ENCODE peak calls at places on chromosomes 5 and 9, in ten cellular contexts. I is NCI-H1092 treated with DMSO at 0.1 percent for 48 hours, P is NCI-H2029 treated with DMSO at 0.1 percent for 48 hours, T is RPMI8226, G is RPMI7951, B is left ventricle myocardium inferior, R is cardiac muscle cell, U is thoracic aorta, A is bronchial epithelial cell, H is NCI-H146. J is an unnamed sample.

GRCh38 chr9:99176527-99177013 is 45.2 kb downstream of the ALG2 start:
- DNase-seq in I (peak; percentile 4), P (no peak), T (no peak), G (no peak), B (no peak), R (no peak), U (no peak), A (no peak), H (no peak), J (no peak)

GRCh38 chr5:174999581-174999980 is 275.2 kb downstream of the MSX2 start:
- DNase-seq in I (no peak), P (no peak), T (no peak), G (no peak), B (no peak), R (no peak), U (no peak), A (no peak), H (no peak), J (no peak)

GRCh38 chr9:77981332-77981731 is 50.3 kb downstream of the GNAQ start:
- DNase-seq in I (no peak), P (no peak), T (no peak), G (peak; percentile 53), B (no peak), R (peak; percentile 45), U (no peak), A (peak; percentile 97), H (peak; percentile 3), J (peak; percentile 86)

GRCh38 chr9:132857031-132857430 is 21.1 kb downstream of the AK8 start:
- DNase-seq in I (no peak), P (no peak), T (no peak), G (no peak), B (peak; percentile 43), R (no peak), U (no peak), A (no peak), H (no peak), J (no peak)

GRCh38 chr5:169296456-169297220 is 4.3 kb downstream of the SLIT3 start:
- DNase-seq in I (peak; percentile 1), P (peak; percentile 15), T (no peak), G (peak; percentile 98), B (no peak), R (no peak), U (peak; percentile 31), A (no peak), H (no peak), J (peak; percentile 99)

GRCh38 chr5:157518963-157519362 is 56.6 kb downstream of the ADAM19 start:
- DNase-seq in I (no peak), P (no peak), T (no peak), G (no peak), B (no peak), R (no peak), U (no peak), A (no peak), H (no peak), J (no peak)

GRCh38 chr9:111350556-111350955 is 20.5 kb upstream of the OR2K2 start:
- DNase-seq in I (no peak), P (no peak), T (no peak), G (no peak), B (no peak), R (no peak), U (no peak), A (peak; percentile 69), H (no peak), J (no peak)

GRCh38 chr5:122755740-122756139 is 19.1 kb upstream of the SNX2 start:
- DNase-seq in I (no peak), P (no peak), T (no peak), G (no peak), B (no peak), R (no peak), U (no peak), A (no peak), H (no peak), J (no peak)

GRCh38 chr9:536597-537511 is 304.6 kb upstream of the DMRT1 start:
- DNase-seq in I (peak; percentile 68), P (no peak), T (no peak), G (no peak), B (no peak), R (peak; percentile 58), U (no peak), A (peak; percentile 46), H (no peak), J (no peak)

GRCh38 chr9:129595323-129595741 is 25.6 kb downstream of the C9orf50 start:
- DNase-seq in I (no peak), P (no peak), T (peak; percentile 65), G (peak; percentile 60), B (no peak), R (no peak), U (no peak), A (peak; percentile 35), H (no peak), J (peak; percentile 75)

GRCh38 chr5:56588636-56589485 is 226.5 kb upstream of the MAP3K1 start:
- DNase-seq in I (peak; percentile 54), P (no peak), T (peak; percentile 99), G (no peak), B (peak; percentile 74), R (no peak), U (no peak), A (no peak), H (peak; percentile 76), J (no peak)

GRCh38 chr5:180599590-180599914 is 8.3 kb upstream of the SCGB3A1 start:
- DNase-seq in I (no peak), P (no peak), T (no peak), G (no peak), B (no peak), R (no peak), U (no peak), A (no peak), H (no peak), J (no peak)

GRCh38 chr5:135455876-135456237 is 3.7 kb upstream of the TIFAB start:
- DNase-seq in I (no peak), P (no peak), T (no peak), G (no peak), B (no peak), R (no peak), U (no peak), A (no peak), H (no peak), J (no peak)

GRCh38 chr5:158770506-158770905 is 329.2 kb downstream of the EBF1 start:
- DNase-seq in I (no peak), P (no peak), T (peak; percentile 8), G (no peak), B (no peak), R (no peak), U (no peak), A (peak; percentile 9), H (no peak), J (peak; percentile 12)

GRCh38 chr9:126112135-126112720 is 214.4 kb upstream of the MVB12B start:
- DNase-seq in I (no peak), P (no peak), T (peak; percentile 13), G (no peak), B (no peak), R (no peak), U (no peak), A (no peak), H (no peak), J (no peak)

GRCh38 chr9:114869845-114870244 is 60.5 kb downstream of the TNFSF8 start:
- DNase-seq in I (no peak), P (peak; percentile 26), T (peak; percentile 8), G (no peak), B (no peak), R (no peak), U (no peak), A (no peak), H (no peak), J (peak; percentile 35)

GRCh38 chr5:35009059-35009458 is 38.7 kb downstream of the AGXT2 start:
- DNase-seq in I (no peak), P (no peak), T (no peak), G (no peak), B (no peak), R (no peak), U (no peak), A (no peak), H (no peak), J (no peak)

GRCh38 chr9:27377811-27378345 is 80.9 kb upstream of the EQTN start:
- DNase-seq in I (no peak), P (no peak), T (no peak), G (no peak), B (no peak), R (no peak), U (no peak), A (no peak), H (no peak), J (no peak)

GRCh38 chr5:172596638-172597231 is 44.3 kb upstream of the NEURL1B start:
- DNase-seq in I (no peak), P (no peak), T (no peak), G (no peak), B (no peak), R (no peak), U (no peak), A (no peak), H (no peak), J (no peak)

GRCh38 chr5:60024104-60024503 is 130.6 kb upstream of the PDE4D start:
- DNase-seq in I (no peak), P (no peak), T (no peak), G (no peak), B (no peak), R (no peak), U (no peak), A (no peak), H (no peak), J (peak; percentile 30)

GRCh38 chr5:103487253-103487652 is 75.3 kb downstream of the NUDT12 start:
- DNase-seq in I (no peak), P (no peak), T (no peak), G (no peak), B (no peak), R (no peak), U (no peak), A (no peak), H (no peak), J (peak; percentile 42)

GRCh38 chr9:104386425-104387069 is 117.5 kb upstream of the OR13F1 start:
- DNase-seq in I (peak; percentile 71), P (peak; percentile 54), T (peak; percentile 11), G (peak; percentile 34), B (no peak), R (peak; percentile 52), U (no peak), A (peak; percentile 54), H (peak; percentile 45), J (peak; percentile 19)

GRCh38 chr5:138662599-138662998 is 87.4 kb upstream of the HSPA9 start:
- DNase-seq in I (no peak), P (no peak), T (peak; percentile 22), G (peak; percentile 35), B (no peak), R (no peak), U (no peak), A (no peak), H (no peak), J (no peak)

GRCh38 chr9:14326264-14326826 is 12.4 kb upstream of the NFIB start:
- DNase-seq in I (peak; percentile 100), P (peak; percentile 87), T (peak; percentile 69), G (peak; percentile 29), B (no peak), R (no peak), U (no peak), A (peak; percentile 79), H (peak; percentile 99), J (peak; percentile 81)

GRCh38 chr9:129473523-129474244 is 147.2 kb downstream of the C9orf50 start:
- DNase-seq in I (no peak), P (no peak), T (no peak), G (peak; percentile 94), B (no peak), R (no peak), U (no peak), A (peak; percentile 35), H (no peak), J (peak; percentile 91)

GRCh38 chr9:12230708-12231107 is 462.5 kb upstream of the TYRP1 start:
- DNase-seq in I (no peak), P (no peak), T (no peak), G (no peak), B (no peak), R (no peak), U (no peak), A (no peak), H (no peak), J (no peak)

GRCh38 chr5:150062523-150062922 is 23.8 kb downstream of the CSF1R start:
- DNase-seq in I (no peak), P (no peak), T (no peak), G (no peak), B (no peak), R (no peak), U (no peak), A (no peak), H (no peak), J (no peak)

GRCh38 chr9:81893929-81894328 is 34.3 kb upstream of the SPATA31D4 start:
- DNase-seq in I (no peak), P (no peak), T (no peak), G (peak; percentile 17), B (no peak), R (no peak), U (no peak), A (no peak), H (no peak), J (peak; percentile 42)

J was measured in M059J.